ENCODE peak calls at places on chromosomes 16 and 17, in nine cellular contexts. I, C, X, O, E, A, H, K and Z are unnamed samples.

GRCh38 chr17:82246365-82247174 is 17.7 kb downstream of the SLC16A3 start:
- DNase-seq in I (no peak), C (no peak), X (peak), O (no peak), E (peak), A (peak), H (peak), K (peak), Z (no peak)

GRCh38 chr16:83717814-83718213 is 90.0 kb upstream of the HSBP1 start:
- DNase-seq in I (no peak), C (peak), X (peak), O (no peak), E (no peak), A (no peak), H (peak), K (peak), Z (no peak)

GRCh38 chr17:69525920-69526841 is 111.7 kb downstream of the MAP2K6 start:
- DNase-seq in I (peak), C (peak), X (peak), O (no peak), E (peak), A (peak), H (peak), K (peak), Z (peak)

GRCh38 chr16:52963471-52963870 is 89.2 kb downstream of the CHD9NB start:
- DNase-seq in I (no peak), C (no peak), X (no peak), O (no peak), E (no peak), A (no peak), H (no peak), K (no peak), Z (no peak)

GRCh38 chr17:67810464-67810863 is 14.8 kb upstream of the BPTF start:
- DNase-seq in I (no peak), C (no peak), X (no peak), O (no peak), E (no peak), A (no peak), H (no peak), K (no peak), Z (no peak)

GRCh38 chr16:62225675-62226074 is 189.4 kb upstream of the CDH8 start:
- DNase-seq in I (peak), C (peak), X (peak), O (no peak), E (no peak), A (peak), H (peak), K (peak), Z (peak)

GRCh38 chr16:51755039-51755501 is 604.0 kb upstream of the SALL1 start:
- DNase-seq in I (no peak), C (no peak), X (no peak), O (no peak), E (no peak), A (no peak), H (no peak), K (no peak), Z (no peak)

GRCh38 chr16:67169642-67170167 is 633 bp upstream of the NOL3 start:
- DNase-seq in I (no peak), C (peak), X (peak), O (peak), E (no peak), A (peak), H (peak), K (no peak), Z (no peak)

GRCh38 chr17:27601069-27601974 is 29.7 kb upstream of the LGALS9 start:
- DNase-seq in I (peak), C (peak), X (peak), O (peak), E (peak), A (peak), H (peak), K (peak), Z (peak)

GRCh38 chr17:16818821-16819683 is 129.0 kb downstream of the CCDC144A start:
- DNase-seq in I (no peak), C (no peak), X (no peak), O (no peak), E (no peak), A (no peak), H (no peak), K (no peak), Z (no peak)

GRCh38 chr17:27356091-27356705 is 62.3 kb downstream of the WSB1 start:
- DNase-seq in I (no peak), C (no peak), X (no peak), O (no peak), E (no peak), A (no peak), H (no peak), K (no peak), Z (no peak)

GRCh38 chr16:49280022-49280741 is 1.5 kb downstream of the CBLN1 start:
- DNase-seq in I (no peak), C (no peak), X (no peak), O (no peak), E (no peak), A (no peak), H (peak), K (no peak), Z (peak)

GRCh38 chr17:65387322-65387721 is 174.1 kb downstream of the AXIN2 start:
- DNase-seq in I (no peak), C (no peak), X (no peak), O (no peak), E (no peak), A (no peak), H (no peak), K (no peak), Z (no peak)

GRCh38 chr17:82267575-82268379 is 5.7 kb downstream of the CSNK1D start:
- DNase-seq in I (no peak), C (peak), X (peak), O (peak), E (peak), A (peak), H (peak), K (peak), Z (peak)

GRCh38 chr16:88915639-88916327 is 49.3 kb upstream of the PABPN1L start:
- DNase-seq in I (no peak), C (no peak), X (no peak), O (no peak), E (no peak), A (no peak), H (no peak), K (no peak), Z (no peak)

GRCh38 chr17:36149296-36149820 is 27.1 kb downstream of the TBC1D3B start:
- DNase-seq in I (no peak), C (peak), X (peak), O (no peak), E (peak), A (no peak), H (peak), K (peak), Z (peak)

GRCh38 chr16:25126820-25127232 is 15.3 kb downstream of the LCMT1 start:
- DNase-seq in I (no peak), C (peak), X (peak), O (no peak), E (peak), A (peak), H (peak), K (peak), Z (peak)

GRCh38 chr17:39705786-39706348 is 6.0 kb downstream of the ERBB2 start:
- DNase-seq in I (no peak), C (no peak), X (no peak), O (no peak), E (no peak), A (peak), H (no peak), K (no peak), Z (peak)

GRCh38 chr16:3065069-3065741 is at the start of gene IL32:
- DNase-seq in I (no peak), C (peak), X (peak), O (peak), E (peak), A (peak), H (peak), K (peak), Z (peak)

GRCh38 chr17:8492121-8492520 is 56.4 kb downstream of the NDEL1 start:
- DNase-seq in I (no peak), C (no peak), X (no peak), O (no peak), E (no peak), A (no peak), H (no peak), K (no peak), Z (no peak)

GRCh38 chr17:40675905-40676304 is 10.9 kb upstream of the KRT222 start:
- DNase-seq in I (no peak), C (no peak), X (no peak), O (no peak), E (no peak), A (no peak), H (no peak), K (no peak), Z (no peak)

GRCh38 chr16:30076276-30076791 is 540 bp downstream of the PPP4C start:
- DNase-seq in I (no peak), C (peak), X (no peak), O (no peak), E (no peak), A (peak), H (peak), K (no peak), Z (no peak)

GRCh38 chr17:83117594-83117993 is 38.2 kb downstream of the METRNL start:
- DNase-seq in I (no peak), C (no peak), X (no peak), O (no peak), E (no peak), A (no peak), H (no peak), K (no peak), Z (no peak)

GRCh38 chr17:51260960-51261958 is 913 bp downstream of the UTP18 start:
- DNase-seq in I (no peak), C (peak), X (peak), O (peak), E (no peak), A (peak), H (peak), K (no peak), Z (peak)

GRCh38 chr17:74760404-74761105 is 12.1 kb downstream of the NHERF1 start:
- DNase-seq in I (no peak), C (no peak), X (no peak), O (no peak), E (no peak), A (no peak), H (no peak), K (no peak), Z (no peak)

GRCh38 chr16:55437627-55438026 is 41.4 kb upstream of the MMP2 start:
- DNase-seq in I (no peak), C (peak), X (peak), O (no peak), E (peak), A (no peak), H (peak), K (peak), Z (no peak)

GRCh38 chr16:70761656-70762055 is 39.3 kb downstream of the VAC14 start:
- DNase-seq in I (no peak), C (peak), X (no peak), O (no peak), E (no peak), A (no peak), H (no peak), K (no peak), Z (no peak)

GRCh38 chr16:71499775-71500364 is 10.7 kb upstream of the ZNF19 start:
- DNase-seq in I (peak), C (peak), X (peak), O (peak), E (peak), A (peak), H (peak), K (peak), Z (peak)

GRCh38 chr17:73493212-73493814 is 150.9 kb downstream of the SDK2 start:
- DNase-seq in I (no peak), C (no peak), X (no peak), O (no peak), E (no peak), A (no peak), H (no peak), K (no peak), Z (no peak)

GRCh38 chr16:30092373-30093010 is 768 bp upstream of the TBX6 start:
- DNase-seq in I (peak), C (peak), X (peak), O (peak), E (peak), A (peak), H (peak), K (peak), Z (peak)

GRCh38 chr17:80474933-80475915 is 1.2 kb downstream of the NPTX1 start:
- DNase-seq in I (no peak), C (peak), X (no peak), O (no peak), E (no peak), A (no peak), H (peak), K (no peak), Z (no peak)

GRCh38 chr16:85029413-85029794 is 1.8 kb downstream of the KIAA0513 start:
- DNase-seq in I (no peak), C (peak), X (peak), O (peak), E (peak), A (peak), H (peak), K (peak), Z (peak)

DNA sequence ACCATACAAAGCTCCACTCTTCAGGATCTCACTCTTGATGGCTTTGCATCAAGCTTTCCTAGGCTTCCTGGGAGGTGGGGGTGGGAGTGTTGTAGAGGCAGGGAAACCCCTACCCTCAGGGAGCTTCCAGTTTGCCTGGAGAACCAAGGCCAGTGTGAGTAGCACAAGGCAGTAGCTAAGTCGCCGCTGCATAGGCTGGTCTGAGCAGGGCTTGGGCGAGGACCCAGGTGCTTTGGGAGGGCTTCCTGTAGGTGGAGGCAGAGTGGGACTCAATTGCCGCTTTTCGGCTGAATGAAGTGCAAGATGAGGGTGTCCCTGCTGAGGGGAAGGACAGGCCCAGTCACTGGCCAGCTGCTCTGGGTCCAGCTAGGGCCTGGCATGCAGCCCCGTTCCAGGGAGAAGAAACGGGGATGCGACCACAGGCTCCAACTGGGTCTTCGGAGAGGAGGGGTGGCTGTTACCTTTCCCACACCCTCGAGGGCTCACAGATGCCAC is 3.9 kb downstream of the CD79B start:
- DNase-seq in I (no peak), C (no peak), X (no peak), O (no peak), E (no peak), A (no peak), H (no peak), K (no peak), Z (no peak)
- H3K4me3 ChIP-seq in I (no peak), C (no peak), X (no peak), O (no peak), E (no peak), A (no peak), H (no peak), K (no peak), Z (no peak)

GRCh38 chr17:58325289-58325726 is 3.3 kb downstream of the TSPOAP1 start:
- DNase-seq in I (no peak), C (no peak), X (no peak), O (no peak), E (no peak), A (no peak), H (no peak), K (no peak), Z (no peak)
- H3K4me3 ChIP-seq in I (no peak), C (no peak), X (no peak), O (no peak), E (no peak), A (no peak), H (no peak), K (no peak), Z (no peak)

DNA sequence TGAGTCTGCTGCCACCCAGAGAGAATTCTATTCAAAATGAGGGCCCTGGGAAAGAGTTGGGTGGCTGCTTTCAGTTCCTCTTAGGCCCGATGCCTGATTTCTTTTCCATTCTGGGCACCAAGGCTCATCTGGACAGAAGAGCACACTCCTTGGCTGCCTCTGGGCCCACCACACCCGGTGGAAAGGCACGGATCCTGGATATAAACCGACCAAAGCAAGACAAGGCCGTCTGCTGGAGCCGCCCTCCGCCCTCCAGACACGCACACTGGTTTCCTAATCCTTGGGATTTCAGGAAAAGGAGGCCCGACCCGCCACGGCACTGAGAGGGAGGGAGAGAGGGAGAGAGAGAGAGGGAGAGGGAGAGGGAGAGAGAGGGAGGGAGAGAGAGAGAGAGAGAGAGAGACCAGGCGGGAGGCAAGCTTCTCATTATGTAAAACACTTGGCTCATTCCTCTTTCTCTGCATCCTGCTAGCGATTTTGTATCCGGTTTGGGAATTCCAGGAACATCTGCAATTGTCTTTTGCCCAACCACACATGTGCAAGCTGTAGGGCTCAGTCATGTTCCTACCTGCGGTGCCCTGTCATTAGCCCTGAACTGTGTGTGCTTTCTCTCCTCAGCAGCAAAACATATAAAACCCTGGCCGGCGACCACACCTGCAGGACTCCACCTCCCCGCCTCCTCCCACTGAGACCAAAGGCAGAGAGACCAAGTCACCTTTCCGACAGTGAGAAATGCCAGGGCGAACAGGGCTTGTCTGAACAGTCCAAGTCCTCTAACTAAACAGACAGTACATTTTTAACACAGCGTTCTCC is 347.2 kb downstream of the SOX9 start:
- DNase-seq in I (no peak), C (peak), X (peak), O (no peak), E (peak), A (peak), H (peak), K (peak), Z (no peak)
- H3K4me3 ChIP-seq in I (no peak), C (peak), X (no peak), O (no peak), E (no peak), A (no peak), H (peak), K (no peak), Z (no peak)

GRCh38 chr17:77451271-77451893 is 310.6 kb downstream of the SEC14L1 start:
- DNase-seq in I (no peak), C (peak), X (peak), O (peak), E (peak), A (peak), H (peak), K (peak), Z (peak)

GRCh38 chr17:77450742-77451270 is 310.0 kb downstream of the SEC14L1 start:
- DNase-seq in I (no peak), C (no peak), X (no peak), O (no peak), E (no peak), A (no peak), H (no peak), K (no peak), Z (no peak)

GRCh38 chr17:77446959-77447634 is 306.3 kb downstream of the SEC14L1 start:
- DNase-seq in I (no peak), C (no peak), X (no peak), O (no peak), E (peak), A (no peak), H (no peak), K (peak), Z (no peak)

GRCh38 chr17:77449908-77450741 is 309.4 kb downstream of the SEC14L1 start:
- DNase-seq in I (no peak), C (peak), X (peak), O (no peak), E (peak), A (peak), H (peak), K (peak), Z (peak)

GRCh38 chr17:77449373-77449907 is 308.7 kb downstream of the SEC14L1 start:
- DNase-seq in I (no peak), C (no peak), X (no peak), O (no peak), E (no peak), A (no peak), H (no peak), K (no peak), Z (no peak)
- H3K4me3 ChIP-seq in I (no peak), C (no peak), X (no peak), O (peak), E (no peak), A (no peak), H (peak), K (no peak), Z (no peak)

GRCh38 chr17:77365584-77366186 is 224.9 kb downstream of the SEC14L1 start:
- DNase-seq in I (no peak), C (peak), X (peak), O (no peak), E (peak), A (peak), H (peak), K (peak), Z (peak)

GRCh38 chr17:77361986-77362620 is 221.3 kb downstream of the SEC14L1 start:
- DNase-seq in I (no peak), C (no peak), X (no peak), O (no peak), E (no peak), A (no peak), H (no peak), K (no peak), Z (no peak)

GRCh38 chr17:77364941-77365583 is 224.3 kb downstream of the SEC14L1 start:
- DNase-seq in I (no peak), C (no peak), X (no peak), O (no peak), E (no peak), A (no peak), H (no peak), K (no peak), Z (no peak)

GRCh38 chr17:77364381-77364911 is 223.7 kb downstream of the SEC14L1 start:
- DNase-seq in I (no peak), C (no peak), X (no peak), O (no peak), E (no peak), A (no peak), H (no peak), K (no peak), Z (no peak)

DNA sequence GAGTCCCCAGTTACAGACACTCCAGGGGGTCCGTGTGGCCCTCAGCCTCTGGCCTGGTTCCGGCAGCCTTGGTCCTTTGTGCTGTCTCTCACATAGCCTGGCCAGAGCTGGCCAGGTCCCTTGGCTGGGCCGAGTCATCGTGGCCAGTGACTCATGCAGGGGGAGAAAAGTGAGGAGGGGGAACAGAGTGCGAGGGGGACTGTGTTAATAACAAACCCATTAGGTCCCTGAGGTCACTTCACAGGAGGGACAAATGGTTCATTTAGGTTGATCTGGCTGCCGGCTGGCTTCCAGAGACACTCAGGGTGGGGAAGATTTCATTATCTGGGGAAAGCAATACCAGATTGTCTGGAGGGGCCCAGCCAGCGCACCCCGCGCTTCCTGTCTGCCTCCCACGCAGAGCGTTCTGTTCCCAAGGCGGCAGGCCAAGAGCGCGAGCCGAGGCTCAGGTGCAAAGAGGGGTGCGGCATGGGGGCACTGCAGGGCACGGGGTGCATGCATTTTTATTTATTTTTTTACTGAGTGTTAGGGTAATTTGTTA is 223.1 kb downstream of the SEC14L1 start:
- DNase-seq in I (no peak), C (peak), X (peak), O (no peak), E (peak), A (no peak), H (peak), K (peak), Z (peak)
- H3K4me3 ChIP-seq in I (no peak), C (no peak), X (no peak), O (peak), E (no peak), A (no peak), H (peak), K (no peak), Z (no peak)

GRCh38 chr17:61755078-61755477 is 108.2 kb downstream of the BRIP1 start:
- DNase-seq in I (no peak), C (no peak), X (no peak), O (no peak), E (no peak), A (no peak), H (no peak), K (no peak), Z (no peak)
- H3K4me3 ChIP-seq in I (no peak), C (no peak), X (no peak), O (no peak), E (no peak), A (no peak), H (no peak), K (no peak), Z (no peak)